ENCODE peak calls at places on chromosomes 13 and 19, in six cellular contexts. S is stimulated activated CD8-positive, alpha-beta memory T cell treated with anti-CD3 and anti-CD28 coated beads, Interleukin-4, amount 100 ng/mL, for 24 hours; O is stimulated activated CD4-positive, alpha-beta T cell treated with anti-CD3 and anti-CD28 coated beads, Interleukin-4, amount 100 ng/mL, for 48 hours; K is colonic mucosa; T is thyroid gland; N is GM12865. Q is an unnamed sample.

GRCh38 chr19:33860691-33861090 is 64.0 kb downstream of the KCTD15 start:
- DNase-seq in K (no peak), S (no peak), N (no peak), T (no peak), O (no peak), Q (no peak)

GRCh38 chr19:50500060-50500752 is 10.8 kb downstream of the JOSD2 start:
- DNase-seq in S (no peak), K (no peak), N (peak; percentile 38), O (no peak), T (no peak), Q (no peak)

GRCh38 chr19:7196721-7197168 is 97.5 kb downstream of the INSR start:
- DNase-seq in N (no peak), K (peak; percentile 42), T (no peak), O (no peak), S (no peak), Q (no peak)

GRCh38 chr13:114120486-114121430 is 11.7 kb downstream of the RASA3 start:
- DNase-seq in K (no peak), S (no peak), T (no peak), N (no peak), O (no peak), Q (no peak)

GRCh38 chr19:45901912-45902650 is at the start of gene MYPOP:
- DNase-seq in T (no peak), O (no peak), K (no peak), N (no peak), S (no peak), Q (no peak)

GRCh38 chr13:27619711-27620376 is 485 bp downstream of the LNX2 start:
- DNase-seq in T (peak; percentile 49), K (peak; percentile 43), O (peak; percentile 30), N (peak; percentile 62), S (peak; percentile 17), Q (no peak)

GRCh38 chr19:1455002-1455335 is 5.0 kb downstream of the APC2 start:
- DNase-seq in S (no peak), T (no peak), N (no peak), K (no peak), O (no peak), Q (peak; percentile 24)

GRCh38 chr13:104008571-104009435 is 942.6 kb upstream of the SLC10A2 start:
- DNase-seq in K (no peak), O (no peak), T (no peak), S (no peak), N (no peak), Q (no peak)

GRCh38 chr13:105341256-105341655 is 1194.2 kb downstream of the EFNB2 start:
- DNase-seq in S (no peak), K (no peak), O (no peak), T (peak; percentile 57), N (no peak), Q (no peak)

Q was measured in NCI-H2029 treated with DMSO at 0.1 percent for 48 hours.